ENCODE peak calls at places on chromosome 10, in eight cellular contexts. E, O, R, D, Y, Z, P and H are unnamed samples.

GRCh38 chr10:31353574-31353973 is 34.6 kb downstream of the ZEB1 start:
- DNase-seq in E (no peak), O (no peak), R (no peak), D (peak), Y (no peak), Z (no peak), P (no peak), H (no peak)

GRCh38 chr10:25642736-25643135 is 291.3 kb upstream of the MYO3A start:
- DNase-seq in E (no peak), O (no peak), R (no peak), D (no peak), Y (no peak), Z (no peak), P (no peak), H (no peak)

GRCh38 chr10:73117976-73118743 is 7.9 kb downstream of the NUDT13 start:
- DNase-seq in E (no peak), O (no peak), R (no peak), D (no peak), Y (no peak), Z (no peak), P (no peak), H (no peak)

GRCh38 chr10:28533571-28534304 is 820 bp downstream of the WAC start:
- DNase-seq in E (peak), O (peak), R (peak), D (peak), Y (peak), Z (peak), P (peak), H (peak)

GRCh38 chr10:17120711-17121110 is 8.9 kb downstream of the CUBN start:
- DNase-seq in E (no peak), O (no peak), R (no peak), D (no peak), Y (no peak), Z (no peak), P (no peak), H (no peak)

GRCh38 chr10:132036153-132036886 is 29.4 kb upstream of the JAKMIP3 start:
- DNase-seq in E (peak), O (no peak), R (peak), D (peak), Y (no peak), Z (peak), P (no peak), H (no peak)

GRCh38 chr10:115653473-115653872 is 560.3 kb downstream of the ATRNL1 start:
- DNase-seq in E (no peak), O (no peak), R (no peak), D (no peak), Y (no peak), Z (no peak), P (no peak), H (no peak)

GRCh38 chr10:89985446-89985845 is 284.1 kb downstream of the KIF20B start:
- DNase-seq in E (no peak), O (no peak), R (no peak), D (no peak), Y (no peak), Z (no peak), P (no peak), H (no peak)

GRCh38 chr10:132835848-132836233 is 49.9 kb upstream of the NKX6-2 start:
- DNase-seq in E (no peak), O (no peak), R (no peak), D (no peak), Y (no peak), Z (no peak), P (no peak), H (no peak)

GRCh38 chr10:127353544-127353943 is 157.2 kb upstream of the INSYN2A start:
- DNase-seq in E (no peak), O (no peak), R (no peak), D (no peak), Y (no peak), Z (no peak), P (no peak), H (no peak)

GRCh38 chr10:20993387-20994170 is 96.5 kb upstream of the NEBL start:
- DNase-seq in E (no peak), O (no peak), R (no peak), D (no peak), Y (no peak), Z (no peak), P (no peak), H (no peak)

GRCh38 chr10:97813311-97813710 is 36.3 kb upstream of the GOLGA7B start:
- DNase-seq in E (no peak), O (no peak), R (no peak), D (no peak), Y (no peak), Z (no peak), P (no peak), H (no peak)
- TF ChIP-seq CTCF in E (no peak), O (no peak), R (no peak), D (no peak), Y (no peak), Z (no peak), P (no peak), H (no peak)

DNA sequence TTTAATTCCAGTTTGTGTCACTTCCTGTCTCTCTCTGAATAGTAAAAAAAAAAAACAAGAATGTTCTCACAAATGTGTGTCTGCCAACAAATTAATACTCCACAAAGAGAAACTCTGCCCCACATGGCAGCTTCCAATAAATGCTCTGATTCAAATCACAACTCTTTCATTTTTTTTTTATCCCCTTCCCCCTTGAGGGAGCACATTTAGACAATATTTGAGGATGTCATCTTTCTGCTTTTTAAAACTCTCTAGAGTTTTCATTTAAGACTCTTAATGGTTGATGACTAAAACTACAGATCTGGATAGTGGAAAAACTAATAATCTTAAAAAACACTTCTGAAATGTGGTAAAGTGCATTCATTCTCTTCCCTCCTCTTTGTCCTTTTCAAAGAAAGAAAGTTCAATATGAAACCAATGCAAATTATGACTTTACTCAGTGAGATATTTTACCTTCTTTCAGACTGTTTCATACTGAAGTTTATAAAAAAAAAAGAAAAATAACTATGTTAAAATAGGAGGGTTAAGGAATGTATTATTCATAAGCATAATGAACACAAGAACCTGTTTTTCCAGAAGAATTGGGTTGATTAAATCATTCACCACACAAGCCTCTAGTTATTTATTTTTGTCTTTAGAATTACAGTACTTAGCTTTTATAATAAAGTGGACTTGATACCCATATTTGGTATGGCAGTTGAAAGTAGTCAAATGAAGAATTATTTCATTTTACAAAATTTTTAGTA is 42.4 kb downstream of the ARID5B start:
- DNase-seq in E (no peak), O (no peak), R (peak), D (no peak), Y (no peak), Z (no peak), P (no peak), H (no peak)
- TF ChIP-seq CTCF in E (peak), O (no peak), R (peak), D (no peak), Y (no peak), Z (no peak), P (peak), H (no peak)

GRCh38 chr10:102113956-102114857 is 6.0 kb downstream of the LDB1 start:
- DNase-seq in E (peak), O (no peak), R (peak), D (no peak), Y (peak), Z (peak), P (peak), H (no peak)

GRCh38 chr10:102114861-102115618 is 5.1 kb downstream of the LDB1 start:
- DNase-seq in E (peak), O (peak), R (peak), D (peak), Y (peak), Z (peak), P (peak), H (peak)

GRCh38 chr10:102113261-102113955 is 6.8 kb downstream of the LDB1 start:
- DNase-seq in E (no peak), O (no peak), R (no peak), D (no peak), Y (no peak), Z (peak), P (no peak), H (no peak)

GRCh38 chr10:102111276-102111675 is 8.9 kb downstream of the LDB1 start:
- DNase-seq in E (no peak), O (no peak), R (no peak), D (no peak), Y (no peak), Z (no peak), P (no peak), H (no peak)

GRCh38 chr10:102112210-102112817 is 7.9 kb downstream of the LDB1 start:
- DNase-seq in E (no peak), O (no peak), R (peak), D (no peak), Y (no peak), Z (peak), P (no peak), H (no peak)
- TF ChIP-seq CTCF in E (peak), O (no peak), R (peak), D (no peak), Y (no peak), Z (peak), P (no peak), H (no peak)

DNA sequence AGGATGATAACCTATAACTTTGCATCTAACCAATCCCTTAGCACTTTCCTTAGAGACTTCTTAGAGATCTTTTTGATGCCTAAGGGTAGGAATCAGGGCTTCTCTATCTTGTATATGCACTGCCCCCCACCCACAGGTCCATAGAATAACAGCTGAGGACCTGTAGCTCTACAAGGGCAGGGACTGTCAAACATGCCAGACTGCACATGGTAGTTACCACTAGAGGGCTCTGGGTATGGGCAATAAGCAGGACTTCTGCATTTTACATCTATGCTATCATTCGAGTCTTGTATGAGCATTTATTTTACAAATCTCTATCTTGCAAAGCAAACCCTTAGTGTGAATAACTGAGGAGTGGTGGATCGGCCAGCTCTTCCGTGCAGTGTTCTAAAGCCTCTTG is 219.1 kb downstream of the WDR11 start:
- DNase-seq in E (no peak), O (no peak), R (no peak), D (peak), Y (no peak), Z (peak), P (no peak), H (no peak)
- TF ChIP-seq CTCF in E (no peak), O (no peak), R (no peak), D (peak), Y (no peak), Z (peak), P (no peak), H (no peak)

DNA sequence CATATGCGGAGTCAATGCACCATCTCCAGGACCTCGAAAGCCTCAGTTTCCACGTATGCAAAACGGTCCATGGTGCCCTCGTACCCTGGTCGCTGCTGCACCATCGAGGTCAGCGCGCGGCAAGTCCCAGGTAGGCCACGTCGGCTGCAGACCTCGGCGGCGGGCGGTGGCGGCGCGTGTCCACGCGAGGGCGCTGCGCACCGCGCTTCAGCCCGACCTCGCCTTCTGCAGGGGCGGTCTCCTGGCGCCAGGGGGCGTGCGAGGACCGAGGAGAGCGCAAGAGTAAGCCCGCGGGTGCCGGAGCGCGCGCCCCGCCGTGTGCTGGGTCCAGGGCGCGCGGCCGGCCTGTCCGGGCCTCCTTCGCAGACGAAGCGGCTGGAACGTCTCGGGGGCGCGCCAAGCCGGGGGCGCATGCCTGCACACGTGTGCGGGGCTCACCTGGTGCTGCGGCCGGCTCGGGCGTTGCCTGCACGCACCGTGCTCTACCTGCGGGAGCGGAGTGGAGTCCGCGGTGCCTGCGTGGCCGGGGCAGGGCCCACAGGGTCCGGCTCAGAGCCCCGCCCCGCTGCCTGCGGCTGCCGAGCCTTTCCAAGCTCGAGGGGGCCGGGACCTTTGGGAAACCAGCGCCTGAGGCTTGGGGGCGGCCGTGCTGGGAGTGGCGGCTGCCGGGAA is 54.0 kb downstream of the GLRX3 start:
- DNase-seq in E (peak), O (peak), R (peak), D (peak), Y (peak), Z (peak), P (peak), H (peak)
- TF ChIP-seq CTCF in E (peak), O (peak), R (peak), D (peak), Y (peak), Z (peak), P (peak), H (peak)

GRCh38 chr10:122859527-122859926 is 13.9 kb upstream of the CUZD1 start:
- DNase-seq in E (no peak), O (no peak), R (no peak), D (no peak), Y (no peak), Z (no peak), P (no peak), H (no peak)
- TF ChIP-seq CTCF in E (no peak), O (no peak), R (no peak), D (no peak), Y (no peak), Z (no peak), P (no peak), H (no peak)

GRCh38 chr10:112213836-112214235 is 30.3 kb upstream of the GPAM start:
- DNase-seq in E (no peak), O (no peak), R (no peak), D (no peak), Y (no peak), Z (no peak), P (no peak), H (no peak)
- TF ChIP-seq CTCF in E (no peak), O (no peak), R (no peak), D (no peak), Y (no peak), Z (no peak), P (no peak), H (no peak)

DNA sequence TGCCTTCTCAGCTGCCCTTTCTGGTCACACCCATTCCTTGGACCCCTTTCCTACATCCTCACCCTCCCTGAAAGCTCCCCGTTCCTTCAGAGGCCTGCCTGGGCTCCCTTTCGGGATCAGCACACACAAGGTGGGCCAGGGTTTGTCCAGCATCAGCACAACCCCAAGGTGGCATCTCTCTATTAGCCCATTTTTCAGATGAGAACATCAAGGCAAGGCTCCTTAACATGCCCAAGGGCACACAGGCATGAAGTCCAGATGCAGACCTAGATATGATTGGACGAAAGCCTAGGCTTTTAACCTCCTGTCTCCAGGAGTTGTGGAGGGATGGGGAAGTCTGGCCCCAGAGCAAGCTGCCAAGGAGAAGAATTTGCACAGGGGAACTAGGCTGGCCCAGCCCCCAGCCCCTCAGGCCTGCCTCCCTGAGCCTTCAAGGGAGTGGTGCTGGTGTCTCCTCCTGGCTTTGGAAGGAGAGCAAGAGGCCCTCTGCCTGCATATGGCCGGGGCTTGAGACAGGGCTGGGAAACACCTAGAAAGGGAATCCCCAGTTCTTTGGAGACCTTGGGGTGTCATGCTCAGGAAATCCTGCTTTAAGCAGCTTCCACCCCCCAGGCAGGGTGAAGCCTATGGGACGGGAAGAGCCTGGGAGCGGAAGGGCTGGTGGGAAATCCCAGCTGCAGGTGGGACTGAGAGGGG is 9.0 kb upstream of the VSIR start:
- DNase-seq in E (no peak), O (no peak), R (no peak), D (no peak), Y (no peak), Z (no peak), P (no peak), H (no peak)
- TF ChIP-seq CTCF in E (no peak), O (no peak), R (no peak), D (no peak), Y (no peak), Z (no peak), P (no peak), H (no peak)

GRCh38 chr10:114305521-114305925 is 66.5 kb downstream of the VWA2 start:
- DNase-seq in E (no peak), O (no peak), R (no peak), D (no peak), Y (peak), Z (no peak), P (no peak), H (no peak)

GRCh38 chr10:114306116-114306973 is 67.3 kb downstream of the VWA2 start:
- DNase-seq in E (no peak), O (no peak), R (no peak), D (peak), Y (peak), Z (no peak), P (no peak), H (no peak)

GRCh38 chr10:114303556-114303955 is 64.5 kb downstream of the VWA2 start:
- DNase-seq in E (no peak), O (no peak), R (no peak), D (no peak), Y (peak), Z (no peak), P (no peak), H (no peak)

GRCh38 chr10:114304017-114304565 is 65.0 kb downstream of the VWA2 start:
- DNase-seq in E (peak), O (peak), R (peak), D (peak), Y (peak), Z (peak), P (peak), H (peak)

GRCh38 chr10:114304566-114305421 is 65.7 kb downstream of the VWA2 start:
- DNase-seq in E (peak), O (peak), R (peak), D (no peak), Y (peak), Z (peak), P (peak), H (no peak)
- TF ChIP-seq CTCF in E (peak), O (peak), R (peak), D (no peak), Y (peak), Z (peak), P (peak), H (no peak)